ENCODE peak calls at places on chromosomes 1 and 21, in six cellular contexts. One of them, this sample, is unnamed.
A peak's percentile ranks its signal among the peaks of the same experiment; 100 is the strongest.

GRCh38 chr1:204647114-204647804 is 38.3 kb downstream of the LRRN2 start:
- DNase-seq in DND-41: peak; percentile 53
- DNase-seq in stimulated activated CD8-positive, alpha-beta memory T cell treated with anti-CD3 and anti-CD28 coated beads, Interleukin-4, amount 100 ng/mL, for 24 hours: no peak
- DNase-seq in T-cell: no peak
- DNase-seq in fibroblast of lung: peak; percentile 67
- DNase-seq in uterus: no peak
- DNase-seq in this sample: peak; percentile 52

GRCh38 chr1:6033986-6034749 is 11.5 kb upstream of the KCNAB2 start:
- DNase-seq in fibroblast of lung: no peak
- DNase-seq in stimulated activated CD8-positive, alpha-beta memory T cell treated with anti-CD3 and anti-CD28 coated beads, Interleukin-4, amount 100 ng/mL, for 24 hours: no peak
- DNase-seq in uterus: no peak
- DNase-seq in T-cell: no peak
- DNase-seq in DND-41: peak; percentile 30
- DNase-seq in this sample: peak; percentile 90

GRCh38 chr1:4690951-4691675 is 36.7 kb downstream of the AJAP1 start:
- DNase-seq in uterus: no peak
- DNase-seq in DND-41: no peak
- DNase-seq in T-cell: no peak
- DNase-seq in fibroblast of lung: no peak
- DNase-seq in stimulated activated CD8-positive, alpha-beta memory T cell treated with anti-CD3 and anti-CD28 coated beads, Interleukin-4, amount 100 ng/mL, for 24 hours: no peak
- DNase-seq in this sample: no peak

GRCh38 chr1:25765910-25766645 is 33.9 kb upstream of the SELENON start:
- DNase-seq in fibroblast of lung: no peak
- DNase-seq in uterus: no peak
- DNase-seq in stimulated activated CD8-positive, alpha-beta memory T cell treated with anti-CD3 and anti-CD28 coated beads, Interleukin-4, amount 100 ng/mL, for 24 hours: no peak
- DNase-seq in DND-41: no peak
- DNase-seq in T-cell: peak; percentile 61
- DNase-seq in this sample: peak; percentile 32

GRCh38 chr21:25995283-25995682 is 175.3 kb downstream of the APP start:
- DNase-seq in uterus: no peak
- DNase-seq in fibroblast of lung: no peak
- DNase-seq in stimulated activated CD8-positive, alpha-beta memory T cell treated with anti-CD3 and anti-CD28 coated beads, Interleukin-4, amount 100 ng/mL, for 24 hours: no peak
- DNase-seq in DND-41: no peak
- DNase-seq in T-cell: no peak
- DNase-seq in this sample: peak; percentile 58

GRCh38 chr1:20362856-20363255 is 72.2 kb downstream of the VWA5B1 start:
- DNase-seq in stimulated activated CD8-positive, alpha-beta memory T cell treated with anti-CD3 and anti-CD28 coated beads, Interleukin-4, amount 100 ng/mL, for 24 hours: no peak
- DNase-seq in T-cell: no peak
- DNase-seq in uterus: no peak
- DNase-seq in DND-41: no peak
- DNase-seq in fibroblast of lung: no peak
- DNase-seq in this sample: no peak

GRCh38 chr21:45154511-45155508 is 80.4 kb downstream of the ADARB1 start:
- DNase-seq in T-cell: peak; percentile 40
- DNase-seq in stimulated activated CD8-positive, alpha-beta memory T cell treated with anti-CD3 and anti-CD28 coated beads, Interleukin-4, amount 100 ng/mL, for 24 hours: no peak
- DNase-seq in DND-41: peak; percentile 65
- DNase-seq in uterus: no peak
- DNase-seq in fibroblast of lung: peak; percentile 66
- DNase-seq in this sample: no peak

GRCh38 chr1:167763525-167764220 is 41.9 kb downstream of the MPZL1 start:
- DNase-seq in fibroblast of lung: no peak
- DNase-seq in DND-41: no peak
- DNase-seq in stimulated activated CD8-positive, alpha-beta memory T cell treated with anti-CD3 and anti-CD28 coated beads, Interleukin-4, amount 100 ng/mL, for 24 hours: no peak
- DNase-seq in T-cell: no peak
- DNase-seq in uterus: no peak
- DNase-seq in this sample: no peak

GRCh38 chr1:29675481-29676263 is 439.4 kb downstream of the PTPRU start:
- DNase-seq in DND-41: no peak
- DNase-seq in stimulated activated CD8-positive, alpha-beta memory T cell treated with anti-CD3 and anti-CD28 coated beads, Interleukin-4, amount 100 ng/mL, for 24 hours: no peak
- DNase-seq in uterus: no peak
- DNase-seq in fibroblast of lung: no peak
- DNase-seq in T-cell: no peak
- DNase-seq in this sample: no peak

GRCh38 chr1:83798965-83799364 is 200.0 kb downstream of the TTLL7 start:
- DNase-seq in fibroblast of lung: no peak
- DNase-seq in T-cell: no peak
- DNase-seq in stimulated activated CD8-positive, alpha-beta memory T cell treated with anti-CD3 and anti-CD28 coated beads, Interleukin-4, amount 100 ng/mL, for 24 hours: no peak
- DNase-seq in uterus: no peak
- DNase-seq in DND-41: no peak
- DNase-seq in this sample: no peak

GRCh38 chr1:188825471-188825870 is 1652.2 kb downstream of the BRINP3 start:
- DNase-seq in stimulated activated CD8-positive, alpha-beta memory T cell treated with anti-CD3 and anti-CD28 coated beads, Interleukin-4, amount 100 ng/mL, for 24 hours: no peak
- DNase-seq in T-cell: no peak
- DNase-seq in uterus: no peak
- DNase-seq in fibroblast of lung: no peak
- DNase-seq in DND-41: no peak
- DNase-seq in this sample: no peak

GRCh38 chr1:169680377-169681019 is 30.9 kb downstream of the SELL start:
- DNase-seq in fibroblast of lung: no peak
- DNase-seq in stimulated activated CD8-positive, alpha-beta memory T cell treated with anti-CD3 and anti-CD28 coated beads, Interleukin-4, amount 100 ng/mL, for 24 hours: peak; percentile 42
- DNase-seq in T-cell: no peak
- DNase-seq in DND-41: no peak
- DNase-seq in uterus: no peak
- DNase-seq in this sample: no peak

GRCh38 chr1:16144325-16145029 is 11.4 kb downstream of the EPHA2 start:
- DNase-seq in T-cell: no peak
- DNase-seq in stimulated activated CD8-positive, alpha-beta memory T cell treated with anti-CD3 and anti-CD28 coated beads, Interleukin-4, amount 100 ng/mL, for 24 hours: no peak
- DNase-seq in uterus: no peak
- DNase-seq in DND-41: no peak
- DNase-seq in fibroblast of lung: no peak
- DNase-seq in this sample: no peak

GRCh38 chr1:161198877-161199431 is at the start of gene ADAMTS4:
- DNase-seq in uterus: peak; percentile 83
- DNase-seq in DND-41: no peak
- DNase-seq in T-cell: no peak
- DNase-seq in fibroblast of lung: peak; percentile 84
- DNase-seq in stimulated activated CD8-positive, alpha-beta memory T cell treated with anti-CD3 and anti-CD28 coated beads, Interleukin-4, amount 100 ng/mL, for 24 hours: no peak
- DNase-seq in this sample: peak; percentile 46

GRCh38 chr1:6653651-6654290 is 29.1 kb downstream of the THAP3 start:
- DNase-seq in DND-41: no peak
- DNase-seq in stimulated activated CD8-positive, alpha-beta memory T cell treated with anti-CD3 and anti-CD28 coated beads, Interleukin-4, amount 100 ng/mL, for 24 hours: no peak
- DNase-seq in uterus: no peak
- DNase-seq in fibroblast of lung: no peak
- DNase-seq in T-cell: no peak
- DNase-seq in this sample: no peak

GRCh38 chr1:178581351-178581951 is 68.5 kb downstream of the TEX35 start:
- DNase-seq in DND-41: no peak
- DNase-seq in stimulated activated CD8-positive, alpha-beta memory T cell treated with anti-CD3 and anti-CD28 coated beads, Interleukin-4, amount 100 ng/mL, for 24 hours: no peak
- DNase-seq in uterus: no peak
- DNase-seq in fibroblast of lung: no peak
- DNase-seq in T-cell: no peak
- DNase-seq in this sample: no peak

GRCh38 chr1:148308832-148309458 is 156.9 kb upstream of the NBPF11 start:
- DNase-seq in DND-41: no peak
- DNase-seq in T-cell: no peak
- DNase-seq in uterus: no peak
- DNase-seq in fibroblast of lung: no peak
- DNase-seq in stimulated activated CD8-positive, alpha-beta memory T cell treated with anti-CD3 and anti-CD28 coated beads, Interleukin-4, amount 100 ng/mL, for 24 hours: no peak
- DNase-seq in this sample: no peak

GRCh38 chr1:39196244-39197215 is 8.0 kb upstream of the MACF1 start:
- DNase-seq in stimulated activated CD8-positive, alpha-beta memory T cell treated with anti-CD3 and anti-CD28 coated beads, Interleukin-4, amount 100 ng/mL, for 24 hours: no peak
- DNase-seq in DND-41: peak; percentile 84
- DNase-seq in fibroblast of lung: peak; percentile 53
- DNase-seq in T-cell: peak; percentile 74
- DNase-seq in uterus: no peak
- DNase-seq in this sample: no peak

GRCh38 chr1:223718850-223719249 is 6.5 kb downstream of the CAPN2 start:
- DNase-seq in uterus: no peak
- DNase-seq in stimulated activated CD8-positive, alpha-beta memory T cell treated with anti-CD3 and anti-CD28 coated beads, Interleukin-4, amount 100 ng/mL, for 24 hours: no peak
- DNase-seq in fibroblast of lung: no peak
- DNase-seq in T-cell: no peak
- DNase-seq in DND-41: no peak
- DNase-seq in this sample: no peak